ENCODE peak calls at places on chromosomes 11 and 22, in eight cellular contexts. M is HCT116, U is spleen, X is K562, V is transverse colon, J is HepG2, G is upper lobe of left lung, W is GM23338. P is an unnamed sample.

GRCh38 chr11:69652999-69653398 is 12.0 kb downstream of the CCND1 start:
- DNase-seq in M (no peak), U (peak), X (no peak), V (no peak), J (no peak), G (no peak), W (no peak), P (no peak)

GRCh38 chr11:130634981-130635473 is 186.6 kb downstream of the ADAMTS15 start:
- DNase-seq in M (no peak), U (no peak), X (no peak), V (no peak), J (peak), G (no peak), W (no peak), P (no peak)

GRCh38 chr11:64767344-64768299 is 7.8 kb upstream of the PYGM start:
- DNase-seq in M (peak), U (peak), X (no peak), V (peak), J (peak), G (peak), W (peak), P (no peak)

GRCh38 chr11:65468874-65469333 is 29.9 kb upstream of the MALAT1 start:
- DNase-seq in M (peak), U (peak), X (peak), V (peak), J (peak), G (no peak), W (peak), P (peak)

GRCh38 chr11:109237636-109238035 is 184.4 kb upstream of the C11orf87 start:
- DNase-seq in M (no peak), U (no peak), X (no peak), V (no peak), J (no peak), G (no peak), W (no peak), P (no peak)

GRCh38 chr22:38792833-38793232 is 1.1 kb downstream of the DNAL4 start:
- DNase-seq in M (no peak), U (no peak), X (no peak), V (no peak), J (no peak), G (no peak), W (no peak), P (no peak)

GRCh38 chr22:43128116-43128515 is 15.1 kb downstream of the MCAT start:
- DNase-seq in M (no peak), U (no peak), X (no peak), V (peak), J (no peak), G (peak), W (no peak), P (no peak)

GRCh38 chr22:48404801-48405447 is 1422.7 kb downstream of the BRD1 start:
- DNase-seq in M (no peak), U (no peak), X (no peak), V (no peak), J (no peak), G (no peak), W (no peak), P (no peak)

GRCh38 chr22:50102946-50103345 is 13.1 kb downstream of the MOV10L1 start:
- DNase-seq in M (peak), U (no peak), X (peak), V (no peak), J (peak), G (no peak), W (peak), P (no peak)

DNA sequence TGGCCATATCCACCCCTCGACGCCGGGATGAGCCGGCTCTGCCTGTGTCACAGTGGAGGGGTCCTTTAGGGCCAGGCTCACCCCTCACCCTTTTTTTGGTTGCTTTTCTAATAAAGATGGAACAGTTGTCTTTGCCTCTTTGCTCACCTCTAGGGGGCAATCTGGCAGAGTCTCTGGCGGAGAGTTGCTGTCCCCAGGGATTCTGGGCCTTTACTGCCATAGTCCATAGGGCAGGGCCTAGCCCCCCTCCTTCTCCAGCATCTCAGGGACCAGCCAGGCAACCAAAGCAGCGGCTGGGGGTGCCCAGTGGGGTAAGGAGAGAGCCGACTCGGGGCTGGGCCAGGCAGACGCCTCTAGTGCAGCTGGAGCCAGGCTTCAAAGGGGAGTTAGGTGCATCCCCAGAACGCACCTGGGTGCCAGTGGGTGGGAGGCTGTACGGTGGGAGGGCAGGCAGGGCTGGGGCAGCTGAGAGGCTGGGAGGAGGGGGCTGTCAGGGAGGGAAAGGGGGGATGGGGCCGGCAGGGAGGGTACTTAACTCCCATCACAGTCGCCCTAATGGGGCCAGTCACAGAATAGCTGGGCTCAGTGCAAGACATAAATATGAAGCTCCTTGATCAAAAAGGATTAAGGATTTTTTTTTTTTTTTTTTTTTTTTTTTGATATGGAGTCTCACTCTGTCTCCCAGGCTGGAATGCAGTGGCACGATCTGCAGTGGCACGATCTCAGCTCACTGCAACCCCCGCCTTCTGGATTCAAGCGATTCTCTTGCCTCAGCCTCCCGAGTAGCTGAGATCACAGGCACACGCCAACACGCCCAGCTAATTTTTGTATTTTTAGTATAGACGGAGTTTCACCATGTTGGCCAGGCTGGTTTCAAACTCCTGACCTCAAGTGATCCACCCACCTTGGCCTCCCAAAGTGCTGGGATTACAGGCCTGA is 2.5 kb upstream of the SUSD2 start:
- DNase-seq in M (no peak), U (no peak), X (no peak), V (no peak), J (no peak), G (peak), W (peak), P (no peak)
- H3K4me3 ChIP-seq in M (no peak), U (no peak), X (no peak), V (no peak), J (no peak), G (no peak), W (no peak), P (no peak)

GRCh38 chr22:35313311-35314121 is 13.8 kb downstream of the TOM1 start:
- DNase-seq in M (no peak), U (peak), X (no peak), V (no peak), J (peak), G (no peak), W (no peak), P (no peak)
- TF ChIP-seq POLR2AphosphoS5 in M (no peak), U (peak), X (no peak), V (no peak), J (no peak), G (peak), W (no peak), P (no peak)

GRCh38 chr22:45974498-45974897 is 2.5 kb downstream of the WNT7B start:
- DNase-seq in M (no peak), U (no peak), X (no peak), V (no peak), J (no peak), G (peak), W (no peak), P (no peak)

GRCh38 chr22:45977551-45978274 is 751 bp upstream of the WNT7B start:
- DNase-seq in M (no peak), U (no peak), X (no peak), V (no peak), J (no peak), G (peak), W (peak), P (peak)

GRCh38 chr22:45977003-45977395 is at the start of gene WNT7B:
- DNase-seq in M (peak), U (no peak), X (no peak), V (no peak), J (no peak), G (peak), W (peak), P (peak)

GRCh38 chr22:45976351-45977002 is 485 bp downstream of the WNT7B start:
- DNase-seq in M (no peak), U (no peak), X (no peak), V (no peak), J (no peak), G (peak), W (peak), P (no peak)

DNA sequence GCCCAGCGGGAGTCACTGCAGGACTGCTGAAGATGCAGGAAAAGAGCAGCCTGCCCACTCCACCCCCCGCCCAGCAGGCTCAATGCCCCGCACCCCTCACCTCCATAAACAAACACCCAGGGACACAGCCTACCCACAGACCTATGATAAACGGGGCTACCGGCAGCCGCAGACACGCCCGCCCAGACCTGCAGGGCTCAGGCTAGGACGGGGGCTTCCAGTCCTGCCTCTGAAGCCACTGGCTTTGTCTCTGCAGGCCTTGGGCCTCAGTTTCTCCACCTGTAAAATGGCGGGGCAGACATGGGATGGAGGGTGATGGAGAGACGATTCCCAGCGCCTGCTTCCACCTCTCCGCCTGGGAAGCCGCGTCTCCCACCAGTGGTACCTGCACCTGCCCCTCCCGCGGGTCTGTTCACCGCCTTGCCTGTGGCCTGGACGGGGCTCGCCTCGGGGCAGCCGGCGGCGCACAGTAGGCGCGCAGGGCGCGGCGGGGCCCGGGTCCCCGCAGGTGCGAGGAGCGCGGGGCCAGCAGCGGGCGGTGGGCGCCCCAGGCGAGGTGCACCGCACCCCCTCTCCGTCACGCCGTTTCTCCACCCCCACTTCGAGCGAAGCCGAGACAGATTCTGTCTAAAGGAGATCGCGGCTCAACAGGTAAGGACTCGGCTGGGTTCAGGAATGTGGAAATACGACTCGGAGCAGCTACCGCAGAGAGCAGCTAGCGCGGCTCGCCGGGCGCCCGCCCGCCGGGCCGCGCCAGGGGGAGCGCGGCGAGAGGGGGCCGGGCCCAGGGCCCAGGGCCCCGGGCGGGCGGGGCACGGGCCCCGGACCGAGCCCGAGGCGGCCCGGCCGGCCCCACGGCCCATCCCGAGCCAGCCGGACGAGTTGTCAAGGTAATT is 1.4 kb downstream of the WNT7B start:
- DNase-seq in M (no peak), U (no peak), X (no peak), V (no peak), J (no peak), G (peak), W (peak), P (peak)
- H3K4me3 ChIP-seq in M (peak), U (no peak), X (no peak), V (no peak), J (peak), G (no peak), W (peak), P (peak)

GRCh38 chr11:114163231-114163631 is 103.7 kb downstream of the ZBTB16 start:
- DNase-seq in M (no peak), U (no peak), X (no peak), V (no peak), J (no peak), G (no peak), W (no peak), P (no peak)

GRCh38 chr11:114165326-114166230 is 106.1 kb downstream of the ZBTB16 start:
- DNase-seq in M (no peak), U (no peak), X (no peak), V (peak), J (no peak), G (no peak), W (no peak), P (peak)

GRCh38 chr11:114164546-114164945 is 105.0 kb downstream of the ZBTB16 start:
- DNase-seq in M (no peak), U (no peak), X (no peak), V (no peak), J (no peak), G (no peak), W (no peak), P (no peak)

GRCh38 chr11:114162719-114163123 is 103.2 kb downstream of the ZBTB16 start:
- DNase-seq in M (no peak), U (no peak), X (no peak), V (peak), J (no peak), G (peak), W (no peak), P (peak)

DNA sequence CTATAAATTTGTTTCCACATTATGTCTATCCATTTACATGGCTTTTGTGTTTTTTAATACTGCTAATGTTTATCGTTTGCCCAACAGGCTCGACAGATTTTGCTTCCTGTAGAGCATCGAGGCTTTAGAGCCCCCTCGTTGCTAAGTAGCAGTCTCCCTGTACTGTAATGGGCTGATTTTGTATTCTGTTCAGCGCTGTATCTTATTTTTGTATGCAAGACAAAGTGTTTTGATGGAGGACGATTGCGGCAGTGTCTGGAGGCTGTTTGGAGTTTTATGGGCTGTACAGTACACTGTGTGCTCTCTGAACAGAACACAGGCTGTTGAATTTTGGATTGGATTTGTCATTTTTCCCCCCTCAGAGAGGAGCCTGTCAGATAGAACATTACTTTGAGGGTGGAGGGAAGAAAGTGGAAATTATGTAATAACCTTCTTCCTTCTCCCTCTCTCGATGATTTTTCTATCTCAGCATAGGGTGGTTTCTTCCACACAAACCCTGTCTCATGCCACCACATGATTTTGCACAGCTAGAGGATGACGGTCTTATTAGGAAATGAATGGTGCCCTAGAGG is 104.4 kb downstream of the ZBTB16 start:
- DNase-seq in M (no peak), U (no peak), X (no peak), V (peak), J (no peak), G (no peak), W (no peak), P (peak)
- TF ChIP-seq POLR2AphosphoS5 in M (no peak), U (peak), X (no peak), V (peak), J (no peak), G (peak), W (no peak), P (peak)

DNA sequence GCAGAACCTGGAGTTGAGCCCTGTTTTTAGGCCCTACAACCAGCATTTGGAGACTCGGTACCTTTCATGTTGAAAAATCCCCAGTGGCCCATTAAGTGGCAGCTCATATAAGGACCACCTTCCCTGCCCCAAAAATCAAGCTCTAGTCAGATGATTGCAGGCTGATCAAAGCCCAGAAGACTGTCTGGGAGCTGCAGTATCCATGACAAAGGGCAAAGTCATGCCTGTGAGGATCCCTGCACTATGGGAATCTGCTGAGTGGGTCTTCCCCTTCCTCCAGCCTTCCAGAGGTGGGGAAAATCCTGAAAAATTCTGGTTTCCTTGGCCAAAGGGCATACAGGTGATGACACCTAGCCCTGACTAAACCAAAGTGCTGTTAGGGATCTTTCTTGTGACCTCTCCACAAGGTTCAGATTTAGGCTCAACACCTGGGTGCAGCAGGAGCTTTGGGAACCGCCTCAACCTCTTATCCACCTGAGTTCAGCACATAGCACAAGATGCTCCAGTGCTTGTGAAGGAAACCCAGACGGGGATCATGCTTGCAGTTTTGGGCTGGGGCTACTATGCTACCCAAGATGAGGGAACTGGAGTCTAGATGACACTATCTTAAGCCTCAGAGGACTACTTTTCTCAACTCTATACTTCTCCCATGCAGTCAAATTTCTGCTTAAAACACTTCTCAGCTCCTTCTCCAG is 1.2 kb upstream of the TRIM3 start:
- DNase-seq in M (no peak), U (no peak), X (no peak), V (no peak), J (no peak), G (no peak), W (peak), P (no peak)
- H3K4me3 ChIP-seq in M (no peak), U (no peak), X (no peak), V (no peak), J (no peak), G (no peak), W (peak), P (no peak)

DNA sequence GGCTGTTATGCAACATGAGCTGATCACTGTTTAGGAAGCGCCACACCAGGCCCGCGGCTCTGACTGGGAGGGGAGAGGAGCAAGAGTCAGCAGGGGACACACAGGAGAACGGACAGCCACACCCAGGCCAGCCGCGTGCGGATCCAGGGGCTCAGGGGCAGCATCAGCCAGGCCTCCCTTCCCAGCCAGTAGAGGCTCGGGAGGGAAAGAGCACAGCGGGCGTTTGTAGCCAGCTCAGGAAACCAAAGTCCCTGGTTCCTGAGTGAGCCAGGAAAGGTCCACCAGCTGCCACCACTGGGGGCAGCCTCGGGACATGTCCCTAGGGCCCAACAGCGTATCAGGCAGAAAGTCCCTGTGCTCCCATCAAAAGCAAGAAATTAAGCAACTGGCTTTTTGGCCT is 71.8 kb upstream of the PITPNB start:
- DNase-seq in M (peak), U (no peak), X (peak), V (peak), J (peak), G (no peak), W (peak), P (no peak)
- TF ChIP-seq POLR2AphosphoS5 in M (no peak), U (peak), X (no peak), V (no peak), J (no peak), G (peak), W (no peak), P (no peak)

GRCh38 chr11:24496371-24496727 is 504 bp upstream of the LUZP2 start:
- DNase-seq in M (no peak), U (no peak), X (no peak), V (no peak), J (no peak), G (no peak), W (peak), P (no peak)

GRCh38 chr11:24502425-24502824 is 5.6 kb downstream of the LUZP2 start:
- DNase-seq in M (no peak), U (no peak), X (no peak), V (no peak), J (no peak), G (no peak), W (no peak), P (no peak)

GRCh38 chr11:24496728-24497396 is at the start of gene LUZP2:
- DNase-seq in M (no peak), U (peak), X (no peak), V (no peak), J (no peak), G (peak), W (peak), P (peak)
- H3K4me3 ChIP-seq in M (no peak), U (peak), X (no peak), V (peak), J (peak), G (peak), W (peak), P (peak)

P was measured in prostate gland.